ENCODE peak calls at places on chromosomes 6 and 20, in six cellular contexts. One of them, this sample, is unnamed.

GRCh38 chr6:142941018-142941417 is 4.0 kb downstream of the HIVEP2 start:
- DNase-seq in T follicular helper cell: no peak
- DNase-seq in astrocyte of the cerebellum: no peak
- DNase-seq in stimulated activated CD4-positive, alpha-beta T cell treated with anti-CD3 and anti-CD28 coated beads, Interleukin-1b, Interleukin-23, amount 100 ng/mL, for 1 hour: no peak
- DNase-seq in heart right ventricle: no peak
- DNase-seq in bronchial epithelial cell: no peak
- DNase-seq in this sample: no peak

GRCh38 chr6:37396571-37397185 is 36.3 kb upstream of the CMTR1 start:
- DNase-seq in T follicular helper cell: no peak
- DNase-seq in stimulated activated CD4-positive, alpha-beta T cell treated with anti-CD3 and anti-CD28 coated beads, Interleukin-1b, Interleukin-23, amount 100 ng/mL, for 1 hour: no peak
- DNase-seq in bronchial epithelial cell: no peak
- DNase-seq in astrocyte of the cerebellum: peak; percentile 34
- DNase-seq in heart right ventricle: no peak
- DNase-seq in this sample: peak; percentile 58

GRCh38 chr6:28977351-28978136 is 27.6 kb downstream of the ZNF311 start:
- DNase-seq in T follicular helper cell: peak; percentile 7
- DNase-seq in astrocyte of the cerebellum: no peak
- DNase-seq in heart right ventricle: no peak
- DNase-seq in bronchial epithelial cell: peak; percentile 68
- DNase-seq in stimulated activated CD4-positive, alpha-beta T cell treated with anti-CD3 and anti-CD28 coated beads, Interleukin-1b, Interleukin-23, amount 100 ng/mL, for 1 hour: no peak
- DNase-seq in this sample: no peak

GRCh38 chr6:53476979-53477378 is 67.9 kb downstream of the GCLC start:
- DNase-seq in T follicular helper cell: no peak
- DNase-seq in stimulated activated CD4-positive, alpha-beta T cell treated with anti-CD3 and anti-CD28 coated beads, Interleukin-1b, Interleukin-23, amount 100 ng/mL, for 1 hour: no peak
- DNase-seq in heart right ventricle: no peak
- DNase-seq in bronchial epithelial cell: no peak
- DNase-seq in astrocyte of the cerebellum: no peak
- DNase-seq in this sample: no peak

GRCh38 chr20:25369971-25370370 is 20.7 kb downstream of the ABHD12 start:
- DNase-seq in astrocyte of the cerebellum: no peak
- DNase-seq in T follicular helper cell: no peak
- DNase-seq in bronchial epithelial cell: no peak
- DNase-seq in stimulated activated CD4-positive, alpha-beta T cell treated with anti-CD3 and anti-CD28 coated beads, Interleukin-1b, Interleukin-23, amount 100 ng/mL, for 1 hour: no peak
- DNase-seq in heart right ventricle: no peak
- DNase-seq in this sample: no peak

GRCh38 chr6:166588691-166589333 is 2.3 kb upstream of the RAMACL start:
- DNase-seq in stimulated activated CD4-positive, alpha-beta T cell treated with anti-CD3 and anti-CD28 coated beads, Interleukin-1b, Interleukin-23, amount 100 ng/mL, for 1 hour: no peak
- DNase-seq in astrocyte of the cerebellum: peak; percentile 89
- DNase-seq in T follicular helper cell: no peak
- DNase-seq in heart right ventricle: no peak
- DNase-seq in bronchial epithelial cell: peak; percentile 6
- DNase-seq in this sample: peak; percentile 83

GRCh38 chr6:90898763-90899162 is 311.9 kb upstream of the MAP3K7 start:
- DNase-seq in T follicular helper cell: no peak
- DNase-seq in bronchial epithelial cell: no peak
- DNase-seq in stimulated activated CD4-positive, alpha-beta T cell treated with anti-CD3 and anti-CD28 coated beads, Interleukin-1b, Interleukin-23, amount 100 ng/mL, for 1 hour: no peak
- DNase-seq in astrocyte of the cerebellum: no peak
- DNase-seq in heart right ventricle: no peak
- DNase-seq in this sample: no peak

GRCh38 chr6:107304421-107305025 is 154.8 kb downstream of the PDSS2 start:
- DNase-seq in T follicular helper cell: no peak
- DNase-seq in bronchial epithelial cell: peak; percentile 87
- DNase-seq in heart right ventricle: no peak
- DNase-seq in astrocyte of the cerebellum: peak; percentile 24
- DNase-seq in stimulated activated CD4-positive, alpha-beta T cell treated with anti-CD3 and anti-CD28 coated beads, Interleukin-1b, Interleukin-23, amount 100 ng/mL, for 1 hour: no peak
- DNase-seq in this sample: peak; percentile 43

GRCh38 chr20:63132715-63133471 is 83.0 kb downstream of the YTHDF1 start:
- DNase-seq in stimulated activated CD4-positive, alpha-beta T cell treated with anti-CD3 and anti-CD28 coated beads, Interleukin-1b, Interleukin-23, amount 100 ng/mL, for 1 hour: no peak
- DNase-seq in astrocyte of the cerebellum: no peak
- DNase-seq in heart right ventricle: no peak
- DNase-seq in T follicular helper cell: no peak
- DNase-seq in bronchial epithelial cell: no peak
- DNase-seq in this sample: no peak

GRCh38 chr6:156359912-156360311 is 417.3 kb upstream of the ARID1B start:
- DNase-seq in heart right ventricle: no peak
- DNase-seq in astrocyte of the cerebellum: no peak
- DNase-seq in bronchial epithelial cell: no peak
- DNase-seq in T follicular helper cell: no peak
- DNase-seq in stimulated activated CD4-positive, alpha-beta T cell treated with anti-CD3 and anti-CD28 coated beads, Interleukin-1b, Interleukin-23, amount 100 ng/mL, for 1 hour: no peak
- DNase-seq in this sample: no peak

GRCh38 chr20:33490023-33490933 is at the start of gene CBFA2T2:
- DNase-seq in stimulated activated CD4-positive, alpha-beta T cell treated with anti-CD3 and anti-CD28 coated beads, Interleukin-1b, Interleukin-23, amount 100 ng/mL, for 1 hour: no peak
- DNase-seq in heart right ventricle: peak; percentile 66
- DNase-seq in astrocyte of the cerebellum: no peak
- DNase-seq in T follicular helper cell: no peak
- DNase-seq in bronchial epithelial cell: peak; percentile 25
- DNase-seq in this sample: peak; percentile 50

GRCh38 chr6:155106456-155107107 is 111.5 kb downstream of the TIAM2 start:
- DNase-seq in T follicular helper cell: no peak
- DNase-seq in astrocyte of the cerebellum: no peak
- DNase-seq in stimulated activated CD4-positive, alpha-beta T cell treated with anti-CD3 and anti-CD28 coated beads, Interleukin-1b, Interleukin-23, amount 100 ng/mL, for 1 hour: no peak
- DNase-seq in heart right ventricle: no peak
- DNase-seq in bronchial epithelial cell: no peak
- DNase-seq in this sample: peak; percentile 70

GRCh38 chr20:41078329-41078728 is 49.7 kb downstream of the TOP1 start:
- DNase-seq in stimulated activated CD4-positive, alpha-beta T cell treated with anti-CD3 and anti-CD28 coated beads, Interleukin-1b, Interleukin-23, amount 100 ng/mL, for 1 hour: no peak
- DNase-seq in T follicular helper cell: no peak
- DNase-seq in bronchial epithelial cell: peak; percentile 40
- DNase-seq in heart right ventricle: peak; percentile 32
- DNase-seq in astrocyte of the cerebellum: peak; percentile 35
- DNase-seq in this sample: peak; percentile 64

GRCh38 chr20:8790442-8791074 is 278.3 kb upstream of the PLCB4 start:
- DNase-seq in stimulated activated CD4-positive, alpha-beta T cell treated with anti-CD3 and anti-CD28 coated beads, Interleukin-1b, Interleukin-23, amount 100 ng/mL, for 1 hour: no peak
- DNase-seq in bronchial epithelial cell: peak; percentile 49
- DNase-seq in T follicular helper cell: no peak
- DNase-seq in astrocyte of the cerebellum: peak; percentile 34
- DNase-seq in heart right ventricle: peak; percentile 19
- DNase-seq in this sample: peak; percentile 51

GRCh38 chr20:44833437-44833836 is 23.1 kb upstream of the RIMS4 start:
- DNase-seq in bronchial epithelial cell: no peak
- DNase-seq in heart right ventricle: no peak
- DNase-seq in stimulated activated CD4-positive, alpha-beta T cell treated with anti-CD3 and anti-CD28 coated beads, Interleukin-1b, Interleukin-23, amount 100 ng/mL, for 1 hour: no peak
- DNase-seq in T follicular helper cell: no peak
- DNase-seq in astrocyte of the cerebellum: no peak
- DNase-seq in this sample: no peak

GRCh38 chr20:13857304-13857703 is 72.5 kb downstream of the NDUFAF5 start:
- DNase-seq in bronchial epithelial cell: no peak
- DNase-seq in T follicular helper cell: no peak
- DNase-seq in heart right ventricle: peak; percentile 63
- DNase-seq in stimulated activated CD4-positive, alpha-beta T cell treated with anti-CD3 and anti-CD28 coated beads, Interleukin-1b, Interleukin-23, amount 100 ng/mL, for 1 hour: no peak
- DNase-seq in astrocyte of the cerebellum: no peak
- DNase-seq in this sample: no peak

GRCh38 chr20:10651227-10651990 is 22.4 kb downstream of the JAG1 start:
- DNase-seq in astrocyte of the cerebellum: no peak
- DNase-seq in T follicular helper cell: no peak
- DNase-seq in stimulated activated CD4-positive, alpha-beta T cell treated with anti-CD3 and anti-CD28 coated beads, Interleukin-1b, Interleukin-23, amount 100 ng/mL, for 1 hour: no peak
- DNase-seq in heart right ventricle: peak; percentile 76
- DNase-seq in bronchial epithelial cell: no peak
- DNase-seq in this sample: no peak

GRCh38 chr6:8434727-8435092 is 635 bp downstream of the SLC35B3 start:
- DNase-seq in astrocyte of the cerebellum: no peak
- DNase-seq in stimulated activated CD4-positive, alpha-beta T cell treated with anti-CD3 and anti-CD28 coated beads, Interleukin-1b, Interleukin-23, amount 100 ng/mL, for 1 hour: no peak
- DNase-seq in bronchial epithelial cell: peak; percentile 13
- DNase-seq in heart right ventricle: no peak
- DNase-seq in T follicular helper cell: no peak
- DNase-seq in this sample: no peak

GRCh38 chr6:149888659-149889058 is 9.3 kb downstream of the RAET1E start:
- DNase-seq in astrocyte of the cerebellum: no peak
- DNase-seq in T follicular helper cell: no peak
- DNase-seq in bronchial epithelial cell: peak; percentile 95
- DNase-seq in stimulated activated CD4-positive, alpha-beta T cell treated with anti-CD3 and anti-CD28 coated beads, Interleukin-1b, Interleukin-23, amount 100 ng/mL, for 1 hour: no peak
- DNase-seq in heart right ventricle: no peak
- DNase-seq in this sample: peak; percentile 44

GRCh38 chr6:15897063-15897934 is 231.6 kb upstream of the MYLIP start:
- DNase-seq in bronchial epithelial cell: no peak
- DNase-seq in stimulated activated CD4-positive, alpha-beta T cell treated with anti-CD3 and anti-CD28 coated beads, Interleukin-1b, Interleukin-23, amount 100 ng/mL, for 1 hour: no peak
- DNase-seq in heart right ventricle: peak; percentile 53
- DNase-seq in T follicular helper cell: no peak
- DNase-seq in astrocyte of the cerebellum: no peak
- DNase-seq in this sample: peak; percentile 33

GRCh38 chr6:43771858-43772570 is 2.0 kb downstream of the VEGFA start:
- DNase-seq in heart right ventricle: no peak
- DNase-seq in T follicular helper cell: no peak
- DNase-seq in bronchial epithelial cell: no peak
- DNase-seq in stimulated activated CD4-positive, alpha-beta T cell treated with anti-CD3 and anti-CD28 coated beads, Interleukin-1b, Interleukin-23, amount 100 ng/mL, for 1 hour: peak; percentile 51
- DNase-seq in astrocyte of the cerebellum: no peak
- DNase-seq in this sample: no peak

GRCh38 chr20:5720696-5721095 is 29.5 kb upstream of the SHLD1 start:
- DNase-seq in bronchial epithelial cell: no peak
- DNase-seq in heart right ventricle: no peak
- DNase-seq in stimulated activated CD4-positive, alpha-beta T cell treated with anti-CD3 and anti-CD28 coated beads, Interleukin-1b, Interleukin-23, amount 100 ng/mL, for 1 hour: no peak
- DNase-seq in astrocyte of the cerebellum: no peak
- DNase-seq in T follicular helper cell: no peak
- DNase-seq in this sample: no peak

This sample was measured in LHCN-M2.